ENCODE peak calls at places on chromosomes 1 and 21, in nine cellular contexts. U is NB4, Q is suprapubic skin, K is breast epithelium, E is A549, B is lower leg skin, R is GM12891, L is spleen, C is tibial nerve. T is an unnamed sample.

GRCh38 chr1:48875736-48876135 is 99.0 kb upstream of the BEND5 start:
- DNase-seq in U (no peak), Q (no peak), K (no peak), E (no peak), B (no peak), R (no peak), L (no peak), C (no peak), T (no peak)

GRCh38 chr1:87335175-87335992 is 6.7 kb downstream of the LMO4 start:
- DNase-seq in U (peak), Q (peak), K (peak), E (no peak), B (peak), R (peak), L (peak), C (no peak), T (peak)

GRCh38 chr1:43147625-43148319 is 24.3 kb downstream of the EBNA1BP2 start:
- DNase-seq in U (no peak), Q (peak), K (peak), E (peak), B (peak), R (peak), L (no peak), C (peak), T (peak)

GRCh38 chr1:160129046-160129445 is 13.5 kb downstream of the ATP1A2 start:
- DNase-seq in U (no peak), Q (no peak), K (no peak), E (no peak), B (no peak), R (no peak), L (peak), C (no peak), T (peak)

GRCh38 chr1:10979483-10979920 is 33.0 kb upstream of the TARDBP start:
- DNase-seq in U (peak), Q (peak), K (peak), E (no peak), B (peak), R (no peak), L (no peak), C (peak), T (no peak)

GRCh38 chr1:232589809-232590741 is 39.9 kb downstream of the SIPA1L2 start:
- DNase-seq in U (peak), Q (no peak), K (no peak), E (no peak), B (no peak), R (no peak), L (no peak), C (no peak), T (no peak)

GRCh38 chr1:30047576-30047975 is 675.8 kb downstream of the MATN1 start:
- DNase-seq in U (no peak), Q (peak), K (no peak), E (no peak), B (peak), R (no peak), L (peak), C (no peak), T (no peak)

GRCh38 chr1:156675271-156675708 is 1.9 kb downstream of the NES start:
- DNase-seq in U (no peak), Q (no peak), K (no peak), E (no peak), B (no peak), R (no peak), L (no peak), C (no peak), T (no peak)

GRCh38 chr1:203112451-203112850 is 15.1 kb upstream of the ADORA1 start:
- DNase-seq in U (no peak), Q (no peak), K (no peak), E (no peak), B (no peak), R (no peak), L (no peak), C (no peak), T (no peak)

GRCh38 chr21:30351534-30351933 is 3.1 kb upstream of the KRTAP23-1 start:
- DNase-seq in U (no peak), Q (no peak), K (no peak), E (no peak), B (no peak), R (no peak), L (no peak), C (no peak), T (no peak)

GRCh38 chr1:8431028-8431427 is 113.1 kb downstream of the SLC45A1 start:
- DNase-seq in U (peak), Q (no peak), K (no peak), E (no peak), B (no peak), R (no peak), L (peak), C (no peak), T (no peak)

GRCh38 chr1:86500731-86501130 is 32.0 kb downstream of the CLCA1 start:
- DNase-seq in U (no peak), Q (no peak), K (no peak), E (no peak), B (no peak), R (no peak), L (no peak), C (no peak), T (no peak)

GRCh38 chr1:159429074-159429861 is 2.7 kb upstream of the OR10J4 start:
- DNase-seq in U (no peak), Q (no peak), K (no peak), E (peak), B (no peak), R (no peak), L (no peak), C (no peak), T (peak)

GRCh38 chr1:212518188-212518951 is 85.7 kb downstream of the NENF start:
- DNase-seq in U (no peak), Q (peak), K (peak), E (peak), B (peak), R (no peak), L (no peak), C (no peak), T (no peak)

DNA sequence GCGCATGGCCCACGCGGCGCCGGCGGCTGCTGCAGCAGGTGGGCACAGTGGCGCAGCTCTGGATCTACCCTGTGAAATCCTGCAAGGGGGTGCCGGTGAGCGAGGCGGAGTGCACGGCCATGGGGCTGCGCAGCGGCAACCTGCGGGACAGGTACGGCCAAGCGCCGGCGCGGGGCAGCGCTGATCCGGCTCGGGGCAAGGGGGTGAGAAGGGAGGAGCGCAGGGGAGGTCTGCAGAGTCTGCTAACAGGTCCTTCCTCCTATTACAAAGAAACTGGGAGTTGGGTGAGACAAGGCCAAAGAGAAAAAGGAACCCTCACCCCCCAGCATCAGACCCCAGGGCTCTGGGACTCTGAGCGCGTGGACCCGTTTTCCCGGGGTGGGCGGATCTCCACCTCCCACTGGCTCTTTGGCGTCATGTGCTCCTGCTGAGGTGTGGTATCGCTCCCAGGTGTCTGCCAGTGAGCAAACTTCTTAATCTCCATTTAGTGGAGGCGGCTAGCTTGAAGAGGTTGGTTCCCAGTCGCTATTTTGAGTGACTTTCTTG is 429 bp downstream of the MTARC1 start:
- DNase-seq in U (peak), Q (no peak), K (no peak), E (peak), B (no peak), R (no peak), L (peak), C (no peak), T (no peak)
- TF ChIP-seq POLR2A in U (no peak), Q (no peak), K (no peak), E (no peak), B (no peak), R (no peak), L (no peak), C (no peak), T (no peak)

DNA sequence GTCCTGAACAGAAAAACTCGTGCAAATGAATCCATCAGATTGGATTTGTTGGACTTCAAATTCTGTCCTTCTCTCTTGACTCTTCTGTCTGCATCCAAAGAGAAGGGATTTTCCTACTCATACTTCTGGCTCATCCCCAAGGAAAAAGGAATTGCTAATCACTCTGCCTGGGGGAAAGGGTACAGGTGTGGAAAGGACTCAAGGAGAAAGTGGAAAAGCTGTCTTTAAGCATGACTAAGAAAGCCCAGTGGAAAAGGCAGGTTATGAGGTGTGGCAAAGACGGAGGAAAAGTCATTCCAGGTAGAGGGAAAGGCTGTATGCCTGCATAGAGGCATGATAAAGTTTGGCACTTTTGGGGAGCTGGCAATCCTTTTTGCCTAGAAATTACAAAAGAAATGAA is 43.4 kb downstream of the PTGS2 start:
- DNase-seq in U (no peak), Q (no peak), K (no peak), E (no peak), B (no peak), R (no peak), L (no peak), C (no peak), T (no peak)
- TF ChIP-seq POLR2A in U (no peak), Q (no peak), K (no peak), E (no peak), B (no peak), R (no peak), L (no peak), C (no peak), T (no peak)

GRCh38 chr1:178870944-178871343 is at the start of gene ANGPTL1:
- DNase-seq in U (peak), Q (no peak), K (no peak), E (no peak), B (no peak), R (no peak), L (no peak), C (no peak), T (no peak)
- TF ChIP-seq POLR2A in U (no peak), Q (no peak), K (no peak), E (no peak), B (no peak), R (no peak), L (no peak), C (no peak), T (no peak)

GRCh38 chr1:26471201-26471497 is 1.1 kb upstream of the HMGN2 start:
- DNase-seq in U (no peak), Q (no peak), K (no peak), E (no peak), B (no peak), R (no peak), L (no peak), C (no peak), T (no peak)

GRCh38 chr1:26472330-26472900 is at the start of gene HMGN2:
- DNase-seq in U (no peak), Q (peak), K (peak), E (peak), B (peak), R (peak), L (peak), C (peak), T (peak)

GRCh38 chr1:26474824-26475223 is 2.6 kb downstream of the HMGN2 start:
- DNase-seq in U (no peak), Q (no peak), K (no peak), E (no peak), B (no peak), R (no peak), L (no peak), C (no peak), T (no peak)

GRCh38 chr1:26471498-26472329 is 526 bp upstream of the HMGN2 start:
- DNase-seq in U (peak), Q (peak), K (peak), E (peak), B (peak), R (peak), L (peak), C (peak), T (peak)

DNA sequence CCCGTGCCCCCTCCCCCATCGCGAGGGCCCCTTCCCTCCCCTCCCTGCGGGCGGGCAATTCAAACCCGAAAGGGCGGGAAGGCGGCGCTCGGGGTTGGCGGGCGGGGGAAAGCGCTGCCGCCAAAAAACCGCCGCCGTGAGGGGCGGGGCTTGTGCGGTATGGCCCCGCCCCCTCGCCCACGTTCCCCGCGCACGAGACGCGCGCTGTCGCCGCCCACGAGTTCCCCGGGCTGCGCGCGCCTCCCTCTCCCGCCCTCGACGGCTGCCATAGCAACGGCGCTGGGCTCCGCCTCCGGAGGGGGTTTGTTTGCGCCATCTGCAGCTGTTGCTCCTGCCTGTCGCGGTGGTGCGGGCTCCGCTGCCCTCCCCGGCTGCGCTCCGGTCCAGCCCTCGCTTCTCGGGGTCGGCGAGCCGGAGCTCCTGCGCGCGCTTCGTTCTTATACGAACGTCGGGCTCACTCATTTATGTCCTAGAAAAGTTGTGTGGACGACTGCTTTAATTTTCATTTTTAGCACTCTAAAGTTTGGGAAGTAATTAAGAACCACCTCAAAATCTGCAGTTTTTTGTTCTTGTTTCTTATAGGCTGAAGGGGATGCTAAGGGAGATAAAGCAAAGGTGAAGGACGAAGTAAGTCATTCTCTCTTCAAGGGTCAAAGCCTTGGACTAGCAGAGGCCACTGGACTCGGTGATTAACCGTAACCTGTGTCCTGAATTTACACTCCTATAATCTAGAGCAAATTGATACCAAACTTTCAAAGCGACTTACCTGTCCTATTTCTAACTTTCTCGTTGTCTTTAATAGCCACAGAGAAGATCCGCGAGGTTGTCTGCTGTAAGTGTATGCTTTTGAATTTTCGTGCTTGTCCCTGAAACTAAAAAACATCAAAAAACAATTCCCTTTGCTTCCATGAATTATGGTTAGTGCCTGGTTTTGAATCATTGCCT is 933 bp downstream of the HMGN2 start:
- DNase-seq in U (peak), Q (peak), K (peak), E (peak), B (peak), R (peak), L (peak), C (peak), T (peak)
- TF ChIP-seq POLR2A in U (no peak), Q (peak), K (peak), E (no peak), B (no peak), R (peak), L (no peak), C (peak), T (no peak)

GRCh38 chr1:227945891-227946623 is 1.7 kb downstream of the WNT9A start:
- DNase-seq in U (peak), Q (peak), K (peak), E (peak), B (peak), R (no peak), L (peak), C (no peak), T (peak)
- TF ChIP-seq POLR2A in U (no peak), Q (no peak), K (no peak), E (no peak), B (no peak), R (no peak), L (no peak), C (no peak), T (no peak)

GRCh38 chr1:194047921-194048320 is 861.5 kb upstream of the B3GALT2 start:
- DNase-seq in U (no peak), Q (no peak), K (no peak), E (no peak), B (no peak), R (no peak), L (no peak), C (no peak), T (no peak)
- TF ChIP-seq POLR2A in U (no peak), Q (no peak), K (no peak), E (no peak), B (no peak), R (no peak), L (no peak), C (no peak), T (no peak)

T was measured in H54.